ENCODE peak calls at places on chromosomes 3 and 15, in six cellular contexts. O, W, D, T, H and B are unnamed samples.

GRCh38 chr3:119148493-119149180 is 2.7 kb downstream of the TEX55 start:
- DNase-seq in O (no peak), W (no peak), D (no peak), T (peak), H (no peak), B (no peak)

GRCh38 chr3:47010050-47010712 is 30.7 kb downstream of the NBEAL2 start:
- DNase-seq in O (no peak), W (no peak), D (no peak), T (no peak), H (no peak), B (no peak)

GRCh38 chr3:106114220-106114619 is 245.4 kb upstream of the CBLB start:
- DNase-seq in O (no peak), W (no peak), D (no peak), T (peak), H (no peak), B (no peak)

GRCh38 chr15:26087395-26087794 is 224.3 kb upstream of the ATP10A start:
- DNase-seq in O (no peak), W (no peak), D (no peak), T (peak), H (no peak), B (no peak)

GRCh38 chr3:53817211-53817610 is 29.0 kb downstream of the CHDH start:
- DNase-seq in O (no peak), W (no peak), D (no peak), T (no peak), H (no peak), B (no peak)

GRCh38 chr15:41851167-41851523 is 12.5 kb downstream of the PLA2G4B start:
- DNase-seq in O (no peak), W (no peak), D (no peak), T (no peak), H (no peak), B (no peak)

GRCh38 chr3:159775372-159775961 is 213.2 kb upstream of the IL12A start:
- DNase-seq in O (peak), W (no peak), D (no peak), T (no peak), H (no peak), B (no peak)

GRCh38 chr15:97502038-97502437 is 458.5 kb upstream of the ARRDC4 start:
- DNase-seq in O (no peak), W (no peak), D (no peak), T (no peak), H (no peak), B (no peak)

GRCh38 chr3:158802399-158803023 is 657 bp downstream of the MFSD1 start:
- DNase-seq in O (no peak), W (no peak), D (no peak), T (no peak), H (no peak), B (peak)

GRCh38 chr3:74041068-74041675 is 416.4 kb upstream of the PDZRN3 start:
- DNase-seq in O (no peak), W (no peak), D (no peak), T (no peak), H (no peak), B (no peak)

GRCh38 chr15:67914537-67915373 is 74.9 kb upstream of the RNU6-1 start:
- DNase-seq in O (peak), W (peak), D (peak), T (peak), H (peak), B (peak)

GRCh38 chr3:153165211-153165815 is 3.3 kb downstream of the RAP2B start:
- DNase-seq in O (no peak), W (no peak), D (no peak), T (peak), H (no peak), B (no peak)

GRCh38 chr3:166186003-166186402 is 348.8 kb upstream of the BCHE start:
- DNase-seq in O (no peak), W (no peak), D (no peak), T (no peak), H (no peak), B (no peak)

GRCh38 chr15:31353931-31354330 is 27.3 kb downstream of the KLF13 start:
- DNase-seq in O (peak), W (no peak), D (no peak), T (no peak), H (peak), B (no peak)

GRCh38 chr3:195839260-195840010 is 27.7 kb upstream of the MUC4 start:
- DNase-seq in O (no peak), W (no peak), D (no peak), T (no peak), H (no peak), B (no peak)

GRCh38 chr3:9218514-9218846 is 31.0 kb downstream of the SRGAP3 start:
- DNase-seq in O (no peak), W (no peak), D (no peak), T (no peak), H (no peak), B (no peak)

GRCh38 chr3:194485876-194486539 is 794 bp downstream of the ATP13A3 start:
- DNase-seq in O (peak), W (no peak), D (peak), T (peak), H (peak), B (peak)

GRCh38 chr3:69948246-69948862 is 51.2 kb upstream of the SAMMSON start:
- DNase-seq in O (no peak), W (no peak), D (no peak), T (peak), H (no peak), B (peak)

GRCh38 chr3:12750658-12751071 is 8.4 kb downstream of the TMEM40 start:
- DNase-seq in O (peak), W (no peak), D (no peak), T (peak), H (peak), B (no peak)

DNA sequence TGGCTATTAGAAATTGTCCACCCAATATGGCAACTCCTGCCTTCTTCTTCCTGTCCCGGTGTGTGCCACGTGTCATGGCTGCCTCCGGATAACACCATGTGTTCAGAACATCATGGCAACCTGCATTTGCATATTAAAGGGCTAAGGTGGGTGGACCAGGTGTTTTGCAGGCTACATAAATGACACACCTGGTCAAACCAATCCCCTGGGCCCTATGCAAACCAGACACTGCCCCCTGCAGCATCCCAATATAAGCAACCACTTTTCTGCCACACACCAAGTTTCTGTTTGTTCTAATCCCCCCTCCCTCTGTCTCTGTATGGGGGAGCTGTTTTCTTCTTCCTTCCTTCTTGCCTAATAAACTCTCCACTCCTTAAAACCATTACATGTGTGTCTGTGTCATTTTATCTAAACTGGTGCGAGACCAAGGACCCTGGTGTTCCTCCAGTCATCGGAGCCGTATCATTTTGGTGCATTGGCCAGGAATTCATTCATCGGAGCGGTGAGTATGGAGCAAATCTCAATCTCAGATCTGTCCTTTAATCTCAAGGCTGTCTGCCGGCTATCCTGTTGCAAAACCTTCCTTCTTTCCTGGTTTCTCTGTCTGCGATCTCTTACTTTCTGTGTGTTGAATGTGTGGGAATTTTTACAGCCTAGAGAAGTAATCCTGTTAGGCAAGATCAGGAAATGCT is 44.5 kb downstream of the NCEH1 start:
- DNase-seq in O (no peak), W (no peak), D (no peak), T (no peak), H (no peak), B (no peak)
- TF ChIP-seq CTCF in O (no peak), W (no peak), D (no peak), T (no peak), H (no peak), B (no peak)

GRCh38 chr3:168511428-168512014 is 415.8 kb upstream of the GOLIM4 start:
- DNase-seq in O (no peak), W (no peak), D (no peak), T (peak), H (no peak), B (peak)
- TF ChIP-seq CTCF in O (no peak), W (peak), D (peak), T (peak), H (peak), B (peak)

GRCh38 chr15:80429964-80430363 is 25.8 kb downstream of the ARNT2 start:
- DNase-seq in O (no peak), W (no peak), D (no peak), T (no peak), H (no peak), B (no peak)
- TF ChIP-seq CTCF in O (no peak), W (no peak), D (no peak), T (no peak), H (no peak), B (no peak)

GRCh38 chr3:185176756-185177359 is 24.0 kb upstream of the C3orf70 start:
- DNase-seq in O (no peak), W (peak), D (no peak), T (peak), H (no peak), B (peak)
- TF ChIP-seq CTCF in O (peak), W (peak), D (peak), T (peak), H (peak), B (peak)

DNA sequence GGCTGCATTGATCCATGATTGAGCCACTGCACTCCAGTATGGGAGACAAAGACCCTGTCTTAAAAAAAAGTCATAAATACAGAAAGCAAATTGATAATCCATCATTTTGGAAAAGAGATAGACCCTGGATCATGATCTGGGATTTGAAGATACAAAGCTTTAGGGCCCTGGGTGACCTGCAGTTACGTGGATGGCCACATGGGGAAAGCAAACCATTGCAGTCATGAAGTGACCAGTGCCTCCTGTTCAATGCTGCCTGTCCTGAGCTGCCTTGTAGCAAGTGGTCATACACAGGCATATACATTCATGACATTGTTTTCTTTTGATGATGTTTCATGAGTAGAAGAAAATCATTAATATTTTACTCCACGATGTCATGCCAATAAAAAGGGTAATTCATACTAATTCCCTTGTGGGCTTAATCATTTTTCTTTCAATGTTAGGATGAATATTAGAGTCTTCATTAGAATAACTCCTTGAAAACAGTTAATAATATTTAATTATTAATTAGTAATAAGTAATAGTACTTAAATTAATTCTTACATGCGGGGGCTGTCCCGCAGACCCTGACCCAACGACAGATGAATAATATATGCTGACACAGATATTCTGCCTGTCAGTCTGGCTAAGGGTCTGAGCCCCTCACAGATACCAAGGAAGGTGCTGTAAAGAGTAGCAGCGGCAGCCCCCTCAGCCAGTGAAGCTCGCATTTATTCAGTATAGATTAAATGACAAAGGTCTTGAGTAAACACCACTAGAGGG is 109.0 kb upstream of the UNC13C start:
- DNase-seq in O (no peak), W (peak), D (no peak), T (no peak), H (no peak), B (no peak)
- TF ChIP-seq CTCF in O (no peak), W (peak), D (no peak), T (peak), H (peak), B (no peak)

DNA sequence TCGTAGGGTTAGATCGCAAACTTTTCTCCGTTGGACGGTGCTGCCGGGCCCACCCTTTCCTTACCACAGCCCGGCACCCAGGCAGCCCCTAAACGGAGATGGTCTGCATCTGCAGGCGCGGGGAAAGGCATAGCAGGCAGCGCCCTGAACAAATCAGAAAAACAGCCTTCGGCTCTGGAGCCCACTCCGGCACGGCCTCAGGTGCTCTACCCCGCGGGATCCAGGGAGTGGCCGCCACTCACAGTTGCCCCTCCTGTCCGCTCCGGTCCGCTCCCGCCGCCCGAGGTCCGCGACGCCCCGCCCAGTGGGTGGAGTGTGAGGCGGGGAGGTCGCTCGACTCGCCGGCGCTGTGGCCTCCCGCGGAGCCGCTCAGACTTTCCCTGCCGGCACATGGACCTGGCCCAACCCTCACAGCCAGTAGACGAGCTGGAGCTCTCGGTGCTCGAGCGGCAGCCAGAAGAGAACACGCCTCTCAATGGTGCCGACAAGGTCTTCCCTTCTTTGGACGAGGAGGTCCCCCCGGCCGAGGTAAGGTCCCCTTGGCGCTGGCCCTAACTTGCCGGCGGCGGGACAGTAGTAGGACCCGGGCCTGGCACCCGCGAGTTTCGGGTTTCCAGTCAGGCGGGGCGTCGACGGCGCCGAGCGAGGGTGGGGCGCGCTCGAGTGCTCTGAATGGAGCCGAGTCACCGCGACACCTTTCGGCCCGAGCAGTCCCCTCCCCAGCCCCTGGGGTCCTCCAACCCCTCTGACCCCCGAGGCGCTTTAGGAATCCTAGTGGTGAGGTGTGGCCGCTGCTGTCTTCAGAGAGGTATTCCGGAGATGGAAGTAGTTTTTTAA is at the start of gene C3orf52:
- DNase-seq in O (peak), W (peak), D (peak), T (peak), H (peak), B (peak)
- TF ChIP-seq CTCF in O (no peak), W (peak), D (peak), T (no peak), H (peak), B (no peak)